ENCODE peak calls at places on chromosomes 11 and 22, in four cellular contexts. I, H, Z and B are unnamed samples.

GRCh38 chr11:132504501-132505041 is 1027.7 kb downstream of the OPCML start:
- DNase-seq in I (no peak), H (no peak), Z (no peak), B (no peak)

GRCh38 chr11:79069504-79069903 is 371.3 kb downstream of the TENM4 start:
- DNase-seq in I (no peak), H (no peak), Z (no peak), B (no peak)

GRCh38 chr11:13289081-13289480 is 11.5 kb downstream of the BMAL1 start:
- DNase-seq in I (peak; percentile 62), H (no peak), Z (no peak), B (no peak)

GRCh38 chr22:23580586-23581251 is 629 bp upstream of the IGLL1 start:
- DNase-seq in I (no peak), H (no peak), Z (no peak), B (peak; percentile 92)

GRCh38 chr11:47850337-47850736 is 2.2 kb upstream of the NUP160 start:
- DNase-seq in I (no peak), H (no peak), Z (no peak), B (peak; percentile 66)

GRCh38 chr22:21624120-21624879 is 5.5 kb downstream of the YDJC start:
- DNase-seq in I (peak; percentile 37), H (peak; percentile 41), Z (peak; percentile 23), B (no peak)

GRCh38 chr11:108591893-108592292 is 1.7 kb downstream of the EXPH5 start:
- DNase-seq in I (no peak), H (peak; percentile 78), Z (peak; percentile 67), B (no peak)

GRCh38 chr11:70456921-70457532 is 58.7 kb downstream of the CTTN start:
- DNase-seq in I (peak; percentile 63), H (no peak), Z (no peak), B (no peak)

GRCh38 chr11:66373261-66373660 is 1.7 kb upstream of the SLC29A2 start:
- DNase-seq in I (no peak), H (no peak), Z (no peak), B (no peak)

GRCh38 chr22:41799486-41800347 is 762 bp upstream of the CCDC134 start:
- DNase-seq in I (peak; percentile 21), H (peak; percentile 39), Z (peak; percentile 29), B (no peak)

GRCh38 chr11:126601550-126602215 is 246.2 kb downstream of the ST3GAL4 start:
- DNase-seq in I (no peak), H (no peak), Z (no peak), B (no peak)

GRCh38 chr11:58286249-58286648 is 18.2 kb upstream of the OR10W1 start:
- DNase-seq in I (peak; percentile 45), H (peak; percentile 29), Z (peak; percentile 26), B (peak; percentile 42)

GRCh38 chr11:76835928-76836612 is 24.6 kb upstream of the ACER3 start:
- DNase-seq in I (peak; percentile 94), H (peak; percentile 87), Z (peak; percentile 77), B (no peak)

GRCh38 chr11:44309483-44310197 is at the start of gene ALX4:
- DNase-seq in I (no peak), H (no peak), Z (no peak), B (no peak)

GRCh38 chr22:49913446-49913845 is 4.8 kb downstream of the ALG12 start:
- DNase-seq in I (no peak), H (no peak), Z (no peak), B (no peak)

GRCh38 chr22:23245045-23245798 is 64.9 kb downstream of the BCR start:
- DNase-seq in I (peak; percentile 4), H (no peak), Z (no peak), B (no peak)

GRCh38 chr11:65170058-65170534 is at the start of gene SPDYC:
- DNase-seq in I (no peak), H (no peak), Z (no peak), B (no peak)

GRCh38 chr11:114386545-114386944 is 13.8 kb downstream of the C11orf71 start:
- DNase-seq in I (peak; percentile 61), H (no peak), Z (no peak), B (no peak)

GRCh38 chr11:64204464-64204989 is 2.0 kb upstream of the FERMT3 start:
- DNase-seq in I (peak; percentile 98), H (peak; percentile 92), Z (peak; percentile 93), B (peak; percentile 88)

GRCh38 chr22:28027453-28028448 is 108.7 kb upstream of the PITPNB start:
- DNase-seq in I (peak; percentile 47), H (peak; percentile 18), Z (no peak), B (no peak)

GRCh38 chr11:19110290-19110689 is 6.7 kb upstream of the ZDHHC13 start:
- DNase-seq in I (no peak), H (no peak), Z (no peak), B (no peak)

GRCh38 chr11:71420455-71421241 is 27.5 kb downstream of the DHCR7 start:
- DNase-seq in I (peak; percentile 63), H (peak; percentile 53), Z (peak; percentile 56), B (peak; percentile 69)

GRCh38 chr22:20316217-20316843 is 3.5 kb downstream of the DGCR6L start:
- DNase-seq in I (no peak), H (no peak), Z (peak; percentile 4), B (no peak)

GRCh38 chr11:32473282-32473909 is 38.1 kb upstream of the WT1 start:
- DNase-seq in I (no peak), H (no peak), Z (no peak), B (no peak)

GRCh38 chr22:43996170-43996980 is 27.7 kb upstream of the PARVB start:
- DNase-seq in I (no peak), H (peak; percentile 46), Z (peak; percentile 67), B (no peak)
- H3K4me3 ChIP-seq in I (no peak overlapping the region), H (no peak overlapping the region), Z (peak overlapping the region; percentile 4), B (no peak overlapping the region)

DNA sequence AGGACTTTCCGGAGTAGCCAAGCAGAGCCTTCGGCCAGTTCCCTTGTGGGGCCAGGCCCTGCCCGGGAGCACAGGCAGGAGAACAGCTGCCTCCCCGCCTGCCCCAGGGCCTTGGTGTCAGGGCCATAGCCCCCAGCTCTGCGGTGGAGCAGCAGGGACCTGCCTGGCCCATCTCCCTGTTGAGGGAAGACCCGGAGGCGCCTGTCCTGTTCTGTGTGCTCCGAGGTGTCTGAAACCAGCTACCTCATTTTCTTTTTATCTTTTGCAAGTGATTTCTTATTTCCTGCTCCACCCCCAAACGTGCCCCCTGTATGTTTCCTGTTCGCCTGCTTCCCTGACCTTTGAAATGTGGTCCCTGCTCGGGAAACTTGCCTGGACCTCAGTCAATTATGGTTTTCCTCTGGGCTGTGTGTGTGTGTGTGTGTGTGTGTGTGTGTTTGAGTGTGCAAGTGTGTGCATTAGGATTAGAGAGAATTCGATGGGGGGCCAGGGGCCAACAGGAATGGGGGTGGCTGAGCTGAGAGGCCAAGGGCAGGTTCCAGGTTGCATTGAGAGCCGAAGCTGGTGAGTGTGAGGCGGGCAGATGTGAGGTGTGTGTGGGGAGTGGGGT is 19.1 kb downstream of the LRP5 start:
- DNase-seq in I (no peak), H (peak; percentile 82), Z (peak; percentile 51), B (peak; percentile 71)
- H3K4me3 ChIP-seq in I (no peak overlapping the region), H (no peak overlapping the region), Z (no peak overlapping the region), B (peak overlapping the region; percentile 3)

DNA sequence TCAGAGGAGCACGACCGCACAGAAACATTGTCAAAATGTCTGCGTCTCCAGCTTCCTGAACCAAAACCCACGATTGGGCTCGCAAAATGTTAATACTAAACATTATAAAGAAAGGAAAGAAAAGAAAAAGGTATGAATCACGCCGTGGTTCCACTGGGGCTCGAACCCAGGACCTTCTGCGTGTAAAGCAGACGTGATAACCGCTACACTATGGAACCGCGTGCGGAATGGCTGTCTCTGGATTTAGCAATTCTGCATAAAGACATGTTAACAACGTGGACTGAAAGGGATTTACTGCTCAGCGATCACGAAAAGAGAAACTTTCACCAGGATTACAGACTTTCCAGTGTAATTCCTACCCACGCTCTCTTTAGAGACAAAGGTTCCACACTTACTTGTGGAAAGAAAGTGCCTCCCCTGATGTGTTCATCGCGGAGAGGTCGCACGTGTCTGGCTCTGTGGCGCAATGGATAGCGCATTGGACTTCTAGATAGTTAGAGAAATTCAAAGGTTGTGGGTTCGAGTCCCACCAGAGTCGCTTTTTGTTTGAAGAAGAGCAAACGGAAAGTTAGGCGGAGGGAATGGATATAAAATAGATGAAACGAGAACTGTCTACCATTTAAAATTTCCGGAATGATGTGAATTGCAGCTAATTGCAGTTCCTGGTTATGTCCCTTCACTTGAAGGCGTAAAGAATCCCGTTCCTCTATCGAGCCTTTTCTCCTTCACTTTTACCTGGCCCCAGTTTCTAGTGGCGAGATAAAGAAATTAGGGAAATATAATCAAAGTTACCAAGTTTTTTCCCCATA is 39.7 kb downstream of the OR4D9 start:
- DNase-seq in I (peak; percentile 96), H (peak; percentile 84), Z (peak; percentile 76), B (peak; percentile 90)
- H3K4me3 ChIP-seq in I (peak overlapping the region; percentile 66), H (peak overlapping the region; percentile 59), Z (peak overlapping the region; percentile 47), B (peak overlapping the region; percentile 70)

GRCh38 chr11:1303196-1303821 is 6.1 kb downstream of the TOLLIP start:
- DNase-seq in I (no peak), H (no peak), Z (peak; percentile 49), B (peak; percentile 15)
- H3K4me3 ChIP-seq in I (no peak overlapping the region), H (no peak overlapping the region), Z (no peak overlapping the region), B (no peak overlapping the region)

GRCh38 chr11:92226331-92227232 is 2.0 kb downstream of the FAT3 start:
- DNase-seq in I (no peak), H (no peak), Z (no peak), B (no peak)
- H3K4me3 ChIP-seq in I (no peak overlapping the region), H (no peak overlapping the region), Z (peak overlapping the region; percentile 30), B (no peak overlapping the region)

GRCh38 chr11:3796796-3797328 is 492 bp downstream of the NUP98 start:
- DNase-seq in I (no peak), H (no peak), Z (no peak), B (no peak)

GRCh38 chr11:3796346-3796745 is 1.0 kb downstream of the NUP98 start:
- DNase-seq in I (peak; percentile 15), H (no peak), Z (no peak), B (no peak)

GRCh38 chr11:3799883-3800282 is 2.5 kb upstream of the NUP98 start:
- DNase-seq in I (no peak), H (no peak), Z (no peak), B (no peak)

GRCh38 chr11:3797329-3798090 is at the start of gene NUP98:
- DNase-seq in I (peak; percentile 100), H (peak; percentile 100), Z (peak; percentile 100), B (peak; percentile 99)

GRCh38 chr11:3799143-3799542 is 1.8 kb upstream of the NUP98 start:
- DNase-seq in I (no peak), H (no peak), Z (no peak), B (no peak)
- H3K4me3 ChIP-seq in I (no peak overlapping the region), H (no peak overlapping the region), Z (no peak overlapping the region), B (no peak overlapping the region)